ENCODE peak calls at places on chromosome 11, in six cellular contexts. One of them, this sample, is unnamed.

GRCh38 chr11:127474735-127475134 is 474.2 kb upstream of the KIRREL3 start:
- DNase-seq in psoas muscle: no peak
- DNase-seq in epithelial cell of esophagus: no peak
- DNase-seq in HFFc6: no peak
- DNase-seq in mesothelial cell of epicardium: no peak
- DNase-seq in AG09309: no peak
- DNase-seq in this sample: no peak

GRCh38 chr11:15965562-15966250 is 390.6 kb downstream of the SOX6 start:
- DNase-seq in psoas muscle: no peak
- DNase-seq in epithelial cell of esophagus: peak
- DNase-seq in HFFc6: no peak
- DNase-seq in mesothelial cell of epicardium: no peak
- DNase-seq in AG09309: no peak
- DNase-seq in this sample: no peak

GRCh38 chr11:59195596-59195995 is 17.1 kb downstream of the MPEG1 start:
- DNase-seq in psoas muscle: no peak
- DNase-seq in epithelial cell of esophagus: no peak
- DNase-seq in HFFc6: no peak
- DNase-seq in mesothelial cell of epicardium: no peak
- DNase-seq in AG09309: no peak
- DNase-seq in this sample: no peak

GRCh38 chr11:127859941-127860354 is 727.4 kb downstream of the ETS1 start:
- DNase-seq in psoas muscle: no peak
- DNase-seq in epithelial cell of esophagus: peak
- DNase-seq in HFFc6: peak
- DNase-seq in mesothelial cell of epicardium: no peak
- DNase-seq in AG09309: no peak
- DNase-seq in this sample: no peak

GRCh38 chr11:17386331-17387084 is 2.0 kb downstream of the KCNJ11 start:
- DNase-seq in psoas muscle: peak
- DNase-seq in epithelial cell of esophagus: peak
- DNase-seq in HFFc6: peak
- DNase-seq in mesothelial cell of epicardium: no peak
- DNase-seq in AG09309: no peak
- DNase-seq in this sample: no peak

GRCh38 chr11:19907839-19908238 is 195.2 kb downstream of the NAV2 start:
- DNase-seq in psoas muscle: no peak
- DNase-seq in epithelial cell of esophagus: no peak
- DNase-seq in HFFc6: no peak
- DNase-seq in mesothelial cell of epicardium: no peak
- DNase-seq in AG09309: no peak
- DNase-seq in this sample: no peak

GRCh38 chr11:46249103-46249942 is 28.1 kb upstream of the CREB3L1 start:
- DNase-seq in psoas muscle: no peak
- DNase-seq in epithelial cell of esophagus: no peak
- DNase-seq in HFFc6: no peak
- DNase-seq in mesothelial cell of epicardium: no peak
- DNase-seq in AG09309: no peak
- DNase-seq in this sample: no peak

GRCh38 chr11:15038963-15039362 is 34.4 kb upstream of the CALCB start:
- DNase-seq in psoas muscle: no peak
- DNase-seq in epithelial cell of esophagus: peak
- DNase-seq in HFFc6: peak
- DNase-seq in mesothelial cell of epicardium: no peak
- DNase-seq in AG09309: no peak
- DNase-seq in this sample: no peak

GRCh38 chr11:44823006-44823405 is 96.2 kb downstream of the TSPAN18 start:
- DNase-seq in psoas muscle: no peak
- DNase-seq in epithelial cell of esophagus: no peak
- DNase-seq in HFFc6: no peak
- DNase-seq in mesothelial cell of epicardium: no peak
- DNase-seq in AG09309: no peak
- DNase-seq in this sample: no peak

GRCh38 chr11:70205049-70205725 is 2.1 kb downstream of the FADD start:
- DNase-seq in psoas muscle: no peak
- DNase-seq in epithelial cell of esophagus: no peak
- DNase-seq in HFFc6: no peak
- DNase-seq in mesothelial cell of epicardium: no peak
- DNase-seq in AG09309: no peak
- DNase-seq in this sample: no peak

GRCh38 chr11:60905551-60906113 is 753 bp downstream of the PRPF19 start:
- DNase-seq in psoas muscle: no peak
- DNase-seq in epithelial cell of esophagus: peak
- DNase-seq in HFFc6: peak
- DNase-seq in mesothelial cell of epicardium: no peak
- DNase-seq in AG09309: no peak
- DNase-seq in this sample: no peak

GRCh38 chr11:35281169-35281591 is 138.2 kb downstream of the SLC1A2 start:
- DNase-seq in psoas muscle: no peak
- DNase-seq in epithelial cell of esophagus: no peak
- DNase-seq in HFFc6: no peak
- DNase-seq in mesothelial cell of epicardium: no peak
- DNase-seq in AG09309: no peak
- DNase-seq in this sample: no peak

GRCh38 chr11:66543263-66544107 is 2.4 kb downstream of the ZDHHC24 start:
- DNase-seq in psoas muscle: no peak
- DNase-seq in epithelial cell of esophagus: peak
- DNase-seq in HFFc6: no peak
- DNase-seq in mesothelial cell of epicardium: no peak
- DNase-seq in AG09309: no peak
- DNase-seq in this sample: no peak

GRCh38 chr11:130623909-130624668 is 175.6 kb downstream of the ADAMTS15 start:
- DNase-seq in psoas muscle: no peak
- DNase-seq in epithelial cell of esophagus: no peak
- DNase-seq in HFFc6: no peak
- DNase-seq in mesothelial cell of epicardium: no peak
- DNase-seq in AG09309: no peak
- DNase-seq in this sample: no peak

GRCh38 chr11:92751594-92751993 is 217.9 kb upstream of the MTNR1B start:
- DNase-seq in psoas muscle: no peak
- DNase-seq in epithelial cell of esophagus: no peak
- DNase-seq in HFFc6: no peak
- DNase-seq in mesothelial cell of epicardium: no peak
- DNase-seq in AG09309: no peak
- DNase-seq in this sample: no peak

GRCh38 chr11:110478410-110478809 is 48.7 kb downstream of the FDX1 start:
- DNase-seq in psoas muscle: no peak
- DNase-seq in epithelial cell of esophagus: no peak
- DNase-seq in HFFc6: no peak
- DNase-seq in mesothelial cell of epicardium: no peak
- DNase-seq in AG09309: no peak
- DNase-seq in this sample: no peak

GRCh38 chr11:75159081-75159953 is 8.4 kb downstream of the SLCO2B1 start:
- DNase-seq in psoas muscle: no peak
- DNase-seq in epithelial cell of esophagus: no peak
- DNase-seq in HFFc6: no peak
- DNase-seq in mesothelial cell of epicardium: no peak
- DNase-seq in AG09309: no peak
- DNase-seq in this sample: no peak
- TF ChIP-seq CTCF in psoas muscle: no peak
- TF ChIP-seq CTCF in epithelial cell of esophagus: no peak
- TF ChIP-seq CTCF in HFFc6: no peak
- TF ChIP-seq CTCF in mesothelial cell of epicardium: no peak
- TF ChIP-seq CTCF in AG09309: no peak
- TF ChIP-seq CTCF in this sample: no peak

GRCh38 chr11:2267871-2268825 is 2.2 kb downstream of the ASCL2 start:
- DNase-seq in psoas muscle: no peak
- DNase-seq in epithelial cell of esophagus: no peak
- DNase-seq in HFFc6: no peak
- DNase-seq in mesothelial cell of epicardium: peak
- DNase-seq in AG09309: no peak
- DNase-seq in this sample: no peak

GRCh38 chr11:2268911-2269600 is 1.3 kb downstream of the ASCL2 start:
- DNase-seq in psoas muscle: no peak
- DNase-seq in epithelial cell of esophagus: peak
- DNase-seq in HFFc6: no peak
- DNase-seq in mesothelial cell of epicardium: peak
- DNase-seq in AG09309: no peak
- DNase-seq in this sample: no peak

GRCh38 chr11:2270322-2271076 is at the start of gene ASCL2:
- DNase-seq in psoas muscle: no peak
- DNase-seq in epithelial cell of esophagus: peak
- DNase-seq in HFFc6: no peak
- DNase-seq in mesothelial cell of epicardium: peak
- DNase-seq in AG09309: no peak
- DNase-seq in this sample: no peak

GRCh38 chr11:2271077-2271326 is 614 bp upstream of the ASCL2 start:
- DNase-seq in psoas muscle: peak
- DNase-seq in epithelial cell of esophagus: peak
- DNase-seq in HFFc6: no peak
- DNase-seq in mesothelial cell of epicardium: no peak
- DNase-seq in AG09309: no peak
- DNase-seq in this sample: no peak

GRCh38 chr11:2269601-2270321 is 627 bp downstream of the ASCL2 start:
- DNase-seq in psoas muscle: no peak
- DNase-seq in epithelial cell of esophagus: peak
- DNase-seq in HFFc6: no peak
- DNase-seq in mesothelial cell of epicardium: peak
- DNase-seq in AG09309: no peak
- DNase-seq in this sample: no peak
- TF ChIP-seq CTCF in psoas muscle: no peak
- TF ChIP-seq CTCF in epithelial cell of esophagus: peak
- TF ChIP-seq CTCF in HFFc6: no peak
- TF ChIP-seq CTCF in mesothelial cell of epicardium: no peak
- TF ChIP-seq CTCF in AG09309: no peak
- TF ChIP-seq CTCF in this sample: no peak

GRCh38 chr11:96241351-96241841 is 101.6 kb downstream of the MAML2 start:
- DNase-seq in psoas muscle: no peak
- DNase-seq in epithelial cell of esophagus: no peak
- DNase-seq in HFFc6: no peak
- DNase-seq in mesothelial cell of epicardium: no peak
- DNase-seq in AG09309: no peak
- DNase-seq in this sample: no peak
- TF ChIP-seq CTCF in psoas muscle: no peak
- TF ChIP-seq CTCF in epithelial cell of esophagus: no peak
- TF ChIP-seq CTCF in HFFc6: peak
- TF ChIP-seq CTCF in mesothelial cell of epicardium: no peak
- TF ChIP-seq CTCF in AG09309: peak
- TF ChIP-seq CTCF in this sample: no peak

DNA sequence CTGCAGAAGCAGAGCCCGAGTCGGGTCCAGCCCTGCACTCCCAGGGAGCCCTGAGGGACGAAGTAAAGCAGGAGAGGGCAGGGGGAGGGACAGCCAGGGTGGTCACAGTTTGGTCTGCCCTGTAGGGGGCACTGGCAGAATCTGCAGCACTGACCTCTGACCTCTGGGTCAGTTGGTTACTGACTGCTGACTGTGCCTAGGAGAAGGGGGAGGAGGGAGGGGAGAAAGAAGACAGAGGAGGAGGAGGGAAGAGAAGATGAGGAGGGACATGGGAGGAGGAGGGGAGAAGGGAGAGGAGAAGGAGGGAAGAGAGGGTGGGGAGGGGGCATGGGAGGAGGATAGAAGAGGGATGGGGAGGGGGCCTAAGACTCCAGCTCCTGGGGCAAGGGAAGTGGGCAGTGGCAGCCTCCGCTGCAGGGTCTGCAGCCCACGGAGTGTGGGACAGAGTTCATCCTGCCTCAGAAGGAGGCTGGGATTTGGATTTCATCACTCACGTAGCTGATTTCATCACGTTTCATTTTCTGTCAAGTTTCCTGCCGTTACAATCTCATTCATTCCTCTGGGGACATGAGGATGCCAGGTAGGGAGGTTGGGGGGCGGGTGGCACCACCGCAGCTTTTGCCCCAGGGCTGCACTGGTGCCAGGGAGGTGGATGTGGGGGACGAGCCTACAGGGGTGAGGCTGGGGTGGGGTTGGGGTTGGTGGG is 55.2 kb downstream of the FLRT1 start:
- DNase-seq in psoas muscle: no peak
- DNase-seq in epithelial cell of esophagus: peak
- DNase-seq in HFFc6: no peak
- DNase-seq in mesothelial cell of epicardium: no peak
- DNase-seq in AG09309: no peak
- DNase-seq in this sample: no peak
- TF ChIP-seq CTCF in psoas muscle: no peak
- TF ChIP-seq CTCF in epithelial cell of esophagus: no peak
- TF ChIP-seq CTCF in HFFc6: peak
- TF ChIP-seq CTCF in mesothelial cell of epicardium: no peak
- TF ChIP-seq CTCF in AG09309: no peak
- TF ChIP-seq CTCF in this sample: no peak